ENCODE peak calls at places on chromosomes 11 and 22, in seven cellular contexts. M is SK-N-SH, C is cardiac fibroblast, N is GM13976, R is colonic mucosa, P is AG04449, S is AG09309. V is an unnamed sample.

GRCh38 chr11:128981254-128981653 is 38.6 kb upstream of the TP53AIP1 start:
- DNase-seq in C (no peak), M (no peak), N (no peak), S (no peak), P (no peak), R (no peak), V (no peak)

GRCh38 chr22:36339171-36340065 is 48.3 kb downstream of the MYH9 start:
- DNase-seq in S (peak), M (no peak), N (no peak), R (no peak), P (peak), C (peak), V (peak)

GRCh38 chr11:68038718-68039525 is at the start of gene TCIRG1:
- DNase-seq in N (peak), C (peak), P (no peak), M (peak), R (peak), S (no peak), V (peak)

GRCh38 chr11:20337526-20338154 is 25.9 kb upstream of the HTATIP2 start:
- DNase-seq in N (peak), C (peak), S (no peak), R (no peak), M (peak), P (no peak), V (peak)

GRCh38 chr11:110801328-110801727 is 89.1 kb upstream of the ARHGAP20 start:
- DNase-seq in R (no peak), N (no peak), M (no peak), P (no peak), C (peak), S (no peak), V (no peak)

GRCh38 chr11:35796542-35796941 is 134.0 kb downstream of the TRIM44 start:
- DNase-seq in N (no peak), S (no peak), C (peak), P (peak), M (no peak), R (no peak), V (no peak)

GRCh38 chr11:131186629-131187075 is 183.8 kb upstream of the NTM start:
- DNase-seq in N (peak), M (no peak), P (no peak), C (no peak), R (no peak), S (no peak), V (peak)

GRCh38 chr11:26088391-26088790 is 243.5 kb upstream of the ANO3 start:
- DNase-seq in R (no peak), N (no peak), M (no peak), S (peak), C (no peak), P (peak), V (no peak)

GRCh38 chr22:27399161-27399560 is 402.4 kb downstream of the MN1 start:
- DNase-seq in R (no peak), S (no peak), N (no peak), C (peak), P (no peak), M (peak), V (no peak)

GRCh38 chr11:118200497-118200896 is 24.1 kb upstream of the SCN2B start:
- DNase-seq in S (no peak), N (no peak), C (no peak), R (no peak), M (no peak), P (no peak), V (no peak)

GRCh38 chr11:20261526-20261925 is 101.3 kb upstream of the DBX1 start:
- DNase-seq in M (no peak), C (no peak), R (no peak), P (no peak), N (no peak), S (no peak), V (no peak)

GRCh38 chr11:6414874-6415328 is 4.0 kb downstream of the APBB1 start:
- DNase-seq in P (no peak), C (peak), R (no peak), N (no peak), S (no peak), M (no peak), V (peak)

GRCh38 chr11:120579601-120580000 is 68.1 kb downstream of the GRIK4 start:
- DNase-seq in R (no peak), S (no peak), C (no peak), M (no peak), P (no peak), N (peak), V (peak)

DNA sequence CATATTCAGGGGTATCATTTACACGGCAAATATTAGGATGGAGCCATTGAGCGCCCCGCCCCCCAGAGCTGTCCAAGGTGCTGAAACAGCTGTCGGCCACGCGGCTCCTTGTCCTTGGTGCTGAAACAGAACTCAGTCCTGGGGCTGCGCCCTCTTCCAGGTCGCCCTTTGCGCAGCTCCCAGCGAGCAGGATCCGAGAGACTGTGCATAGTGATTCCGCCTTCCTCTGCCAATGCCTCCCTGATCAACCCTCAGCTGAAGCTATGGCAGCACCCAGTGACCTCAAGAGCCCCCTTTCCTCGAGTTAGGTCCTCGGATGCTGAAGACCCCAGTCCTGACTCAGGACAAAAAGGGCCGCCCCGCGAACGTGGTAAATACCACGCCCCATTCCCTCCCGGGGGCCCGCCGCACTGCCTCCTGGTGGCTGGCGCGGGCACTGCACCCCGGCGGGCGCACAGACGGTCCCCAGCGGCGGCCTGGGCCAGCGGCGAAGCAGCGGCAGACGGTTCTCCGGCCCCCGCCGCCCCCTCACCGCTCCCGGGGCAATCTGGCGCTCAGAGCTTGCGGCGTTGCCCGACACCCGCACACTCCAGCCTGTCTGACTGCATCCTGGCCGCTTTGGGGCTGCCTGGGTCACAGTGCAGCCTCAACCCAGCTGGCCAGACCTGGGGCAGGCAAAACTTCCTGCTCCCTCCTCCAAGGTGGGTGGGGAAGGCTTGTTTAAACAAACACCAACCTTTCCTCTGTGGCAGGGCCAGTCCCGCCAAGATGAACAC is 13.4 kb downstream of the SYT7 start:
- DNase-seq in N (peak), S (peak), P (no peak), R (peak), M (peak), C (peak), V (peak)
- TF ChIP-seq CTCF in N (no peak), S (peak), P (peak), R (peak), M (no peak), C (peak), V (peak)

GRCh38 chr22:46416537-46417267 is 81.2 kb downstream of the TRMU start:
- DNase-seq in N (no peak), P (no peak), C (peak), M (no peak), S (no peak), R (no peak), V (no peak)

GRCh38 chr22:46414704-46415103 is 79.2 kb downstream of the TRMU start:
- DNase-seq in C (no peak), N (peak), S (no peak), P (no peak), M (no peak), R (no peak), V (no peak)

GRCh38 chr22:46417769-46418168 is 82.3 kb downstream of the TRMU start:
- DNase-seq in R (no peak), N (no peak), P (no peak), C (peak), M (no peak), S (no peak), V (no peak)

GRCh38 chr22:46417268-46417580 is 81.7 kb downstream of the TRMU start:
- DNase-seq in R (no peak), M (no peak), N (no peak), S (no peak), P (no peak), C (no peak), V (no peak)

DNA sequence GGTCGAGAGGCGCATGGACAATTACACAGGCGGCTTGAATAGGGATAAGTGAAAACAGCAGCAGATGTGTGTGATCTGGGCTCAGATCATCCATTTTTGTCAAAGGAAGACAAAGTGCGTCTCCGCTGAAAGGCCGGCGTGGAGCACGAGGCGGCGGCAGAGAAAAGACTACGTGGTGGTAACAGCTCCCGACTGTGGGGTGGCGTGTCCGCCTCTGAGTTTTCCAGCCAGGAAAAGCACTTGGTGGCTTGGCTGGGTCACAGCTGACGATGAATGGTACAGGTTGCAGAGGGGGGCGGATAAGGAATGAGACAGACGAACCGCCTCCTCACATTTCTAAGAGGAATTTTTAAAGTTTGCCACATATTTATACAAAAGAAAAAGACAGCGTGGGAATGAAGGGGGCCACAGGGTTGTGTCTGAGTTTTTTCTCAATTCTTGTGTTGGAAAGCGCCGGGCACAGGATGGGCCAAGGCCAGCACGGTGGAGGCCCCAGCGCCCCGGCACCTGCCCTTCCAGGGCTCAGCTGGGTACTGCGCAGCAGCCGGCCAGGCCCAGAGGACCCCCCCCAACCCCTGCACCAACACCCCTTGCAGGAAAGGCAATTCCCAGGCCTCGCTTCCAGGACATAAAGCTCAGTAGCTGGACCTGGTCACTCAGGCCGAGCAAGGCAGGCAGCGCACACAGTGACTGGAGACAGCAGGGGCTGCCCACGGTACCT is 80.5 kb downstream of the TRMU start:
- DNase-seq in P (no peak), N (no peak), C (no peak), M (no peak), S (no peak), R (no peak), V (no peak)
- TF ChIP-seq CTCF in P (no peak), N (no peak), C (no peak), M (no peak), S (no peak), R (no peak), V (no peak)

DNA sequence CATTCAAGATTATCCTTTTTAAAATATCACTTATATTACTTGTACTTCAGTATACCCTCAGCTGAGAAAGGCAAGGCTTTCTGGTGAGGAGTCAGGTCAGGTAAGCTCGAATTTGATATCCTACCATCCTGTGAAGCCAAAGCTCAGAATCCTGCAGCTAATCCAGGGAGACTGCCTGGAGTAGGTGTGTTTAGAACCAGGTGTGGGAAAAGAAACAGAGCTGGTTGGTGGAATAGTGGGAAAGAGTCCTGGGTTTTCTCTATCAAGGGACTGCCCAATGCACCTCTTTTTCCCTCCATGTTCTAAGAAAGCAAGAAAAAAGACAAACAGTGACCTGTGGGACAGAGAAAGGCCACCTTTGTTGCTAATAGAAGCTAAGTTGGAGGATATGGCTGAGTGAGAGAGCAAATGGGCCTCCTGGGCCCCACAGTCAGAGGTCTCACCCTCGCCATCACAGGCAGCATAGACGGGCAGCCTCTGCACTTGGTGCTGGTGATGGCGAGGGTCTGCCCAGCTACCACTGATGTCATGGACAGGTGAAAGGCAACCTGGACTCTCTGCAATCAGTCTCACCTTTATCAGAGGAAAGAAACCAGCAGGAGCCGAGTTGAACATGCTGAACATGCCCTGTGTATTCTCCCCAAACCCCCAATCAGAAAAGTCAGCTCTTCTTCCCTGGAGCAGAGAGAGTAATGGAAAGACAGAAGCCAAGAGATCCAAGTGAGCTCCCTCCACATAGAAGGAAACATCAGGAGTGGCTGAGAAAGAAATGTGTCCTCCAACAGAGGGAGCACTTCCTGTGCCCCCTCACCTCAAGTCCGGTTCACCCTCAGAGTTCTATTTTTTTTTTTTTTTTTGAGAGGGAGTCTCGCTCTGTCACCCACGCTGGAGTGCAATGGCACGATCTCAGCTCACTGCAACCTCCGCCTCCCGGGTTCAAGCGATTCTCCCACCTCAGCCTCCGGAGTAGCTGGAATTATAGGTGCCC is 491.3 kb downstream of the BUD13 start:
- DNase-seq in S (no peak), C (no peak), N (no peak), R (no peak), M (no peak), P (no peak), V (no peak)
- TF ChIP-seq CTCF in S (no peak), C (no peak), N (no peak), R (no peak), M (peak), P (no peak), V (no peak)

GRCh38 chr11:134362192-134362901 is 30.6 kb downstream of the GLB1L2 start:
- DNase-seq in P (no peak), R (no peak), S (no peak), N (no peak), M (no peak), C (no peak), V (no peak)
- TF ChIP-seq CTCF in P (no peak), R (no peak), S (no peak), N (no peak), M (no peak), C (no peak), V (no peak)

GRCh38 chr11:28674432-28675076 is 566.4 kb downstream of the METTL15 start:
- DNase-seq in S (peak), P (peak), C (peak), M (peak), R (no peak), N (no peak), V (peak)
- TF ChIP-seq CTCF in S (peak), P (peak), C (peak), M (peak), R (no peak), N (no peak), V (peak)

DNA sequence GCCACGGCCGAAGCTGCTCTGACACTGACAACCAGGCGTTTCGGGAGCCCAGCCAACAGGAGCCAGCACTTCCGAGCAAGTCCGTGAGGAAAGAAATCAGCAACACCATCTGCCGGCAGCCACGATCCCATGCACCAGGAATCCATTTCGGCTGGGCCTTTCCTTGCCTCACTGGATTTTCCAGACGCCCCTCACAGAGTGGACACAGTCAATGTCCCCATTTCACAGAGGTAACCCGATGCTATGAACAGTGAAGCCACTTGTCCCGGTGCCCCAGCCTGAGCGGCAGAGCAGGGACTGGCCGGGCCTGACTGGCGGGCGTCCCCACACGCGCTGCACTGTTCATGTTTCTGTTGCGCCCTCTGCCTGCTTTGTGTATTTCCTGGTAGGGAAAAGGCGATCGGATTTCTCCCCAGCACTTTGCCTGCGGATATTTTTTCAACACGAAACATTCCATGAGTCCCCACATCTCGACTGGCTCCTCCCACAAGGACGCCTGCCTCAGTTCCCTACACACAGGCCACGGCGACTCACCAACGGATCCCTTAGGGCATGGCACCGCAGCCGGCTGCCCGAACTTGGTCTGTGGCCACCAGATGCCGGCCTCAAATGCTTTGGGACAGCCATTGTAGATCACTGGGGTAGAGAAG is 55.3 kb downstream of the TRMU start:
- DNase-seq in R (no peak), P (no peak), M (peak), N (no peak), S (peak), C (peak), V (no peak)
- TF ChIP-seq CTCF in R (no peak), P (peak), M (peak), N (no peak), S (peak), C (peak), V (no peak)

V was measured in activated CD8-positive, alpha-beta T cell treated with anti-CD3 and anti-CD28 coated beads for 36 hours.